ENCODE peak calls at places on chromosomes 7 and 10, in six cellular contexts. W, U, B, R, Q and G are unnamed samples.

GRCh38 chr10:125146791-125147604 is 13.4 kb downstream of the CTBP2 start:
- DNase-seq in W (no peak), U (peak), B (no peak), R (peak), Q (peak), G (peak)

GRCh38 chr7:17985473-17986239 is 42.0 kb downstream of the PRPS1L1 start:
- DNase-seq in W (no peak), U (no peak), B (no peak), R (no peak), Q (no peak), G (no peak)

GRCh38 chr10:114618722-114619121 is 39.4 kb downstream of the ABLIM1 start:
- DNase-seq in W (no peak), U (no peak), B (no peak), R (no peak), Q (no peak), G (no peak)

GRCh38 chr7:43390601-43391000 is 192.3 kb upstream of the STK17A start:
- DNase-seq in W (no peak), U (no peak), B (no peak), R (no peak), Q (no peak), G (no peak)

GRCh38 chr10:99394256-99394655 is 36.2 kb downstream of the GOT1 start:
- DNase-seq in W (no peak), U (no peak), B (no peak), R (peak), Q (no peak), G (no peak)

GRCh38 chr7:82745117-82745516 is 301.5 kb upstream of the CACNA2D1 start:
- DNase-seq in W (no peak), U (peak), B (no peak), R (no peak), Q (no peak), G (peak)

GRCh38 chr10:14608381-14609001 is 166.2 kb downstream of the FAM107B start:
- DNase-seq in W (no peak), U (no peak), B (no peak), R (no peak), Q (no peak), G (no peak)

GRCh38 chr7:137760111-137760510 is 86.7 kb downstream of the DGKI start:
- DNase-seq in W (peak), U (peak), B (no peak), R (peak), Q (no peak), G (no peak)

GRCh38 chr7:132394283-132395003 is 181.8 kb downstream of the PLXNA4 start:
- DNase-seq in W (no peak), U (no peak), B (no peak), R (peak), Q (no peak), G (no peak)

GRCh38 chr10:557792-558328 is 131.6 kb downstream of the DIP2C start:
- DNase-seq in W (no peak), U (no peak), B (no peak), R (peak), Q (peak), G (no peak)

GRCh38 chr7:82530361-82530760 is 86.8 kb upstream of the CACNA2D1 start:
- DNase-seq in W (no peak), U (no peak), B (no peak), R (no peak), Q (peak), G (no peak)

GRCh38 chr7:157674027-157674714 is 337.4 kb downstream of the DNAJB6 start:
- DNase-seq in W (no peak), U (peak), B (no peak), R (no peak), Q (no peak), G (no peak)

GRCh38 chr7:151503902-151504714 is 15.6 kb downstream of the RHEB start:
- DNase-seq in W (no peak), U (no peak), B (no peak), R (peak), Q (peak), G (peak)

GRCh38 chr10:114855776-114856543 is 34.4 kb downstream of the FHIP2A start:
- DNase-seq in W (no peak), U (no peak), B (no peak), R (peak), Q (peak), G (peak)

GRCh38 chr10:118590334-118590733 is 5.1 kb downstream of the PRLHR start:
- DNase-seq in W (no peak), U (no peak), B (no peak), R (no peak), Q (no peak), G (no peak)

GRCh38 chr7:132882714-132883428 is 199.0 kb downstream of the CHCHD3 start:
- DNase-seq in W (no peak), U (no peak), B (no peak), R (no peak), Q (no peak), G (no peak)

GRCh38 chr7:140722254-140722653 is 25.7 kb downstream of the NDUFB2 start:
- DNase-seq in W (no peak), U (no peak), B (no peak), R (no peak), Q (no peak), G (no peak)

GRCh38 chr10:86264481-86265231 is 101.9 kb downstream of the GRID1 start:
- DNase-seq in W (no peak), U (peak), B (no peak), R (no peak), Q (no peak), G (no peak)

GRCh38 chr10:68871731-68872342 is 29.3 kb upstream of the DDX50 start:
- DNase-seq in W (peak), U (no peak), B (no peak), R (no peak), Q (peak), G (peak)

GRCh38 chr10:3468919-3469638 is 296.5 kb upstream of the PITRM1 start:
- DNase-seq in W (no peak), U (no peak), B (no peak), R (peak), Q (peak), G (peak)

GRCh38 chr10:8508882-8509281 is 454.4 kb downstream of the GATA3 start:
- DNase-seq in W (no peak), U (no peak), B (no peak), R (no peak), Q (no peak), G (no peak)

GRCh38 chr10:36606234-36606839 is 519.1 kb upstream of the ANKRD30A start:
- DNase-seq in W (no peak), U (no peak), B (no peak), R (no peak), Q (peak), G (peak)

GRCh38 chr7:99090811-99091582 is 52.9 kb downstream of the SMURF1 start:
- DNase-seq in W (no peak), U (no peak), B (no peak), R (peak), Q (peak), G (peak)

GRCh38 chr7:94145602-94146001 is 141.4 kb upstream of the BET1 start:
- DNase-seq in W (no peak), U (no peak), B (no peak), R (no peak), Q (peak), G (peak)

GRCh38 chr7:94701555-94701973 is 45.6 kb upstream of the SGCE start:
- DNase-seq in W (peak), U (no peak), B (peak), R (peak), Q (peak), G (peak)

GRCh38 chr10:77387247-77387646 is 250.4 kb downstream of the KCNMA1 start:
- DNase-seq in W (no peak), U (no peak), B (no peak), R (no peak), Q (no peak), G (no peak)

GRCh38 chr7:157547102-157547501 is 210.3 kb downstream of the DNAJB6 start:
- DNase-seq in W (no peak), U (no peak), B (no peak), R (no peak), Q (no peak), G (no peak)

GRCh38 chr7:31020652-31021051 is 31.5 kb upstream of the ADCYAP1R1 start:
- DNase-seq in W (no peak), U (peak), B (no peak), R (no peak), Q (no peak), G (no peak)

GRCh38 chr10:132700168-132701098 is 85.5 kb downstream of the NKX6-2 start:
- DNase-seq in W (no peak), U (peak), B (no peak), R (no peak), Q (peak), G (peak)

GRCh38 chr7:101367676-101368075 is 5.0 kb downstream of the COL26A1 start:
- DNase-seq in W (no peak), U (no peak), B (no peak), R (no peak), Q (no peak), G (no peak)

GRCh38 chr10:35540296-35541164 is 64.6 kb upstream of the GJD4 start:
- DNase-seq in W (no peak), U (no peak), B (no peak), R (peak), Q (no peak), G (no peak)

GRCh38 chr10:95261926-95262325 is 28.9 kb downstream of the PDLIM1 start:
- DNase-seq in W (no peak), U (no peak), B (no peak), R (no peak), Q (no peak), G (no peak)

GRCh38 chr10:79069325-79070090 is 742 bp downstream of the ZMIZ1 start:
- DNase-seq in W (peak), U (no peak), B (no peak), R (peak), Q (peak), G (no peak)

GRCh38 chr7:76393116-76394031 is 16.1 kb downstream of the SSC4D start:
- DNase-seq in W (peak), U (peak), B (peak), R (peak), Q (peak), G (peak)

GRCh38 chr7:92987095-92987494 is 130.7 kb downstream of the SAMD9 start:
- DNase-seq in W (no peak), U (no peak), B (no peak), R (no peak), Q (peak), G (peak)

GRCh38 chr10:16927536-16927935 is 110.3 kb upstream of the RSU1 start:
- DNase-seq in W (no peak), U (no peak), B (no peak), R (no peak), Q (no peak), G (no peak)

GRCh38 chr10:48364659-48365405 is 58.4 kb downstream of the MAPK8 start:
- DNase-seq in W (no peak), U (no peak), B (no peak), R (no peak), Q (peak), G (peak)

GRCh38 chr7:5630670-5631069 is 150.8 kb downstream of the RNF216 start:
- DNase-seq in W (no peak), U (no peak), B (no peak), R (no peak), Q (peak), G (no peak)

GRCh38 chr7:23332193-23332592 is 33.1 kb downstream of the MALSU1 start:
- DNase-seq in W (no peak), U (no peak), B (no peak), R (no peak), Q (no peak), G (peak)

GRCh38 chr10:7205656-7206055 is 205.2 kb downstream of the SFMBT2 start:
- DNase-seq in W (no peak), U (no peak), B (no peak), R (no peak), Q (no peak), G (no peak)

GRCh38 chr10:7202804-7203203 is 208.0 kb downstream of the SFMBT2 start:
- DNase-seq in W (no peak), U (no peak), B (no peak), R (no peak), Q (no peak), G (no peak)

GRCh38 chr10:7211857-7212577 is 198.8 kb downstream of the SFMBT2 start:
- DNase-seq in W (no peak), U (no peak), B (no peak), R (no peak), Q (no peak), G (no peak)

GRCh38 chr10:7210516-7210915 is 200.3 kb downstream of the SFMBT2 start:
- DNase-seq in W (no peak), U (no peak), B (no peak), R (peak), Q (no peak), G (no peak)

GRCh38 chr10:7206407-7207127 is 204.3 kb downstream of the SFMBT2 start:
- DNase-seq in W (no peak), U (no peak), B (no peak), R (no peak), Q (no peak), G (no peak)
- H3K14ac ChIP-seq in W (no peak), U (no peak), B (no peak), R (no peak), Q (no peak), G (no peak)

GRCh38 chr7:66308411-66308810 is 103.3 kb downstream of the TPST1 start:
- DNase-seq in W (no peak), U (no peak), B (no peak), R (no peak), Q (peak), G (no peak)
- H3K4me2 ChIP-seq in W (no peak), U (no peak), B (no peak), R (no peak), Q (no peak), G (no peak)

GRCh38 chr7:90648107-90648506 is 52.0 kb downstream of the CDK14 start:
- DNase-seq in W (no peak), U (no peak), B (no peak), R (no peak), Q (no peak), G (no peak)

GRCh38 chr7:90645784-90646183 is 49.7 kb downstream of the CDK14 start:
- DNase-seq in W (no peak), U (no peak), B (no peak), R (no peak), Q (no peak), G (no peak)

GRCh38 chr7:90642978-90643377 is 46.9 kb downstream of the CDK14 start:
- DNase-seq in W (no peak), U (peak), B (peak), R (peak), Q (no peak), G (no peak)

GRCh38 chr7:90648834-90649233 is 52.7 kb downstream of the CDK14 start:
- DNase-seq in W (no peak), U (no peak), B (no peak), R (no peak), Q (no peak), G (no peak)
- H3K14ac ChIP-seq in W (no peak), U (no peak), B (no peak), R (no peak), Q (no peak), G (no peak)

GRCh38 chr10:121886181-121886580 is 41.6 kb downstream of the ATE1 start:
- DNase-seq in W (no peak), U (no peak), B (no peak), R (no peak), Q (no peak), G (no peak)

GRCh38 chr10:121889212-121889611 is 38.6 kb downstream of the ATE1 start:
- DNase-seq in W (no peak), U (no peak), B (no peak), R (no peak), Q (no peak), G (no peak)

GRCh38 chr10:121886997-121887622 is 40.7 kb downstream of the ATE1 start:
- DNase-seq in W (peak), U (peak), B (peak), R (peak), Q (peak), G (peak)

GRCh38 chr10:121891103-121891502 is 36.7 kb downstream of the ATE1 start:
- DNase-seq in W (no peak), U (peak), B (peak), R (no peak), Q (no peak), G (no peak)
- H3K4me2 ChIP-seq in W (no peak), U (peak), B (peak), R (no peak), Q (no peak), G (no peak)